ENCODE peak calls at places on chromosomes 6 and 20, in eight cellular contexts. N, U, K, C, M, Z, W and P are unnamed samples.

GRCh38 chr20:54469952-54470351 is 5.4 kb upstream of the DOK5 start:
- DNase-seq in N (no peak), U (no peak), K (no peak), C (no peak), M (no peak), Z (no peak), W (no peak), P (no peak)

GRCh38 chr6:139738801-139739490 is 364.5 kb upstream of the CITED2 start:
- DNase-seq in N (no peak), U (no peak), K (no peak), C (peak; percentile 54), M (no peak), Z (no peak), W (no peak), P (no peak)

GRCh38 chr20:20713244-20713765 is 861 bp upstream of the RALGAPA2 start:
- DNase-seq in N (no peak), U (no peak), K (no peak), C (peak; percentile 10), M (no peak), Z (no peak), W (no peak), P (no peak)

GRCh38 chr20:54044156-54044555 is 26.2 kb downstream of the BCAS1 start:
- DNase-seq in N (no peak), U (no peak), K (no peak), C (peak; percentile 69), M (no peak), Z (no peak), W (no peak), P (no peak)

GRCh38 chr6:113680351-113680750 is 176.8 kb upstream of the MARCKS start:
- DNase-seq in N (no peak), U (no peak), K (no peak), C (no peak), M (no peak), Z (no peak), W (no peak), P (no peak)

GRCh38 chr6:37393530-37393929 is 39.5 kb upstream of the CMTR1 start:
- DNase-seq in N (no peak), U (no peak), K (no peak), C (no peak), M (no peak), Z (no peak), W (no peak), P (no peak)

GRCh38 chr6:498795-499231 is 107.3 kb downstream of the IRF4 start:
- DNase-seq in N (peak; percentile 36), U (no peak), K (no peak), C (no peak), M (no peak), Z (no peak), W (no peak), P (no peak)

GRCh38 chr20:41476013-41476441 is 109.4 kb upstream of the EMILIN3 start:
- DNase-seq in N (no peak), U (no peak), K (peak; percentile 29), C (peak; percentile 44), M (peak; percentile 10), Z (no peak), W (no peak), P (peak; percentile 49)

GRCh38 chr6:55636406-55637102 is 57.6 kb upstream of the HMGCLL1 start:
- DNase-seq in N (no peak), U (no peak), K (peak; percentile 71), C (peak; percentile 73), M (no peak), Z (no peak), W (no peak), P (no peak)

GRCh38 chr6:151254451-151255081 is 14.8 kb downstream of the AKAP12 start:
- DNase-seq in N (no peak), U (peak; percentile 54), K (peak; percentile 37), C (peak; percentile 84), M (no peak), Z (no peak), W (peak; percentile 2), P (no peak)

GRCh38 chr6:43666181-43666920 is 21.2 kb downstream of the MRPS18A start:
- DNase-seq in N (no peak), U (no peak), K (no peak), C (no peak), M (no peak), Z (no peak), W (no peak), P (no peak)

GRCh38 chr6:113377362-113377942 is 479.7 kb upstream of the MARCKS start:
- DNase-seq in N (no peak), U (no peak), K (no peak), C (no peak), M (no peak), Z (no peak), W (no peak), P (no peak)

GRCh38 chr20:35907017-35907685 is 47.2 kb downstream of the SCAND1 start:
- DNase-seq in N (no peak), U (no peak), K (no peak), C (no peak), M (no peak), Z (no peak), W (no peak), P (no peak)